ENCODE peak calls at places on chromosomes 2 and 18, in nine cellular contexts. P, T, D, S, Z, I, M, W and J are unnamed samples.
A peak's percentile ranks its signal among the peaks of the same experiment; 100 is the strongest.

GRCh38 chr2:218482651-218483050 is 63.7 kb downstream of the VIL1 start:
- DNase-seq in P (no peak), T (no peak), D (no peak), S (no peak), Z (no peak), I (no peak), M (no peak), W (no peak), J (no peak)

GRCh38 chr2:71941731-71942575 is 205.7 kb downstream of the CYP26B1 start:
- DNase-seq in P (peak; percentile 45), T (no peak), D (peak; percentile 56), S (no peak), Z (peak; percentile 70), I (no peak), M (no peak), W (peak; percentile 3), J (no peak)

GRCh38 chr18:72672364-72673151 is 128.4 kb upstream of the CBLN2 start:
- DNase-seq in P (no peak), T (peak; percentile 11), D (no peak), S (no peak), Z (no peak), I (peak; percentile 20), M (no peak), W (no peak), J (no peak)

GRCh38 chr2:188403676-188404075 is 112.0 kb downstream of the GULP1 start:
- DNase-seq in P (no peak), T (peak; percentile 66), D (no peak), S (no peak), Z (no peak), I (no peak), M (no peak), W (no peak), J (no peak)

GRCh38 chr2:232588680-232589585 is 38.4 kb downstream of the EIF4E2 start:
- DNase-seq in P (peak; percentile 91), T (peak; percentile 86), D (no peak), S (no peak), Z (no peak), I (peak; percentile 87), M (no peak), W (peak; percentile 93), J (peak; percentile 74)

GRCh38 chr18:3074094-3074493 is 61.1 kb upstream of the LPIN2 start:
- DNase-seq in P (no peak), T (no peak), D (no peak), S (peak; percentile 58), Z (peak; percentile 80), I (no peak), M (no peak), W (no peak), J (no peak)

GRCh38 chr2:232389327-232389726 is 10.8 kb downstream of the ALPP start:
- DNase-seq in P (no peak), T (peak; percentile 6), D (no peak), S (no peak), Z (no peak), I (no peak), M (no peak), W (no peak), J (no peak)

GRCh38 chr18:27824275-27824674 is 352.7 kb downstream of the CDH2 start:
- DNase-seq in P (no peak), T (no peak), D (no peak), S (no peak), Z (no peak), I (no peak), M (no peak), W (no peak), J (no peak)

GRCh38 chr2:149329470-149330126 is 789 bp upstream of the LYPD6 start:
- DNase-seq in P (no peak), T (peak; percentile 7), D (no peak), S (peak; percentile 58), Z (peak; percentile 91), I (peak; percentile 83), M (peak; percentile 53), W (peak; percentile 27), J (no peak)

GRCh38 chr18:37505321-37505720 is 60.3 kb downstream of the CELF4 start:
- DNase-seq in P (no peak), T (no peak), D (no peak), S (no peak), Z (no peak), I (no peak), M (no peak), W (no peak), J (no peak)

GRCh38 chr2:58633576-58634365 is 392.6 kb upstream of the FANCL start:
- DNase-seq in P (no peak), T (no peak), D (no peak), S (no peak), Z (no peak), I (no peak), M (peak; percentile 23), W (no peak), J (no peak)

GRCh38 chr18:55406374-55407045 is 181.5 kb downstream of the TCF4 start:
- DNase-seq in P (no peak), T (no peak), D (no peak), S (no peak), Z (no peak), I (no peak), M (no peak), W (no peak), J (no peak)

GRCh38 chr2:38507712-38508111 is 95.0 kb downstream of the HNRNPLL start:
- DNase-seq in P (no peak), T (no peak), D (no peak), S (no peak), Z (no peak), I (no peak), M (no peak), W (no peak), J (no peak)

DNA sequence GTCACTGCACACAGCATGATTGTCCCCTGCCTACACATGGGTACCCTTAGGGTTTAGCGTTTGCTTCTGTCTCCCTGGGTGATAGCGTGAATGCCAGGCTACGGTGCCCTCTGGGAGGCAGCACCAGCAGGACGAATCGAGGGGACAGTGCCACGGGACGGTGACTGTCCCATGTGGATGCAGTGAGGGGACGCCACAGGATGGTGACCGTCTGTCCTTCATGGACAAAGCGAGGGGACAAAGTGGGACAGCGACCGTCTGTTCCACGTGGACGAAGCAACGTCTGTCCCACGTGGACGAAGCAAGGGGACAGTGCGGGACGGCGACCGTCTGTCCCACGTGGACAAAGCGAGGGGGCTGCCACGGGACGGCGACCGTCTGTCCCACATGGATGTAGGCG is 25.7 kb downstream of the CTDP1 start:
- DNase-seq in P (no peak), T (no peak), D (peak; percentile 58), S (no peak), Z (no peak), I (no peak), M (no peak), W (no peak), J (no peak)
- H3K36me3 ChIP-seq in P (peaks cover 36% of the 10 kb centered on the region), T (peaks cover 57% of the 10 kb centered on the region), D (peaks cover 100% of the 10 kb centered on the region), S (no peaks in the 10 kb centered on the region), Z (peaks cover 86% of the 10 kb centered on the region), I (no peaks in the 10 kb centered on the region), M (peaks cover 4% of the 10 kb centered on the region), W (no peaks in the 10 kb centered on the region), J (peaks cover 52% of the 10 kb centered on the region)

GRCh38 chr2:157443795-157444642 is at the start of gene CYTIP:
- DNase-seq in P (peak; percentile 52), T (no peak), D (peak; percentile 85), S (peak; percentile 92), Z (no peak), I (peak; percentile 64), M (no peak), W (peak; percentile 8), J (peak; percentile 18)
- TF ChIP-seq POLR2A in P (no peak), T (no peak), D (peak; percentile 92), S (peak; percentile 59), Z (no peak), I (peak; percentile 27), M (no peak), W (no peak), J (peak; percentile 10)

GRCh38 chr2:109715302-109715937 is 78.7 kb upstream of the RGPD5 start:
- DNase-seq in P (peak; percentile 71), T (no peak), D (peak; percentile 24), S (peak; percentile 76), Z (peak; percentile 79), I (peak; percentile 42), M (no peak), W (peak; percentile 24), J (no peak)
- TF ChIP-seq CTCF in P (peak; percentile 68), T (peak; percentile 13), D (no peak), S (peak; percentile 87), Z (peak; percentile 83), I (peak; percentile 70), M (peak; percentile 22), W (peak; percentile 20), J (peak; percentile 31)

DNA sequence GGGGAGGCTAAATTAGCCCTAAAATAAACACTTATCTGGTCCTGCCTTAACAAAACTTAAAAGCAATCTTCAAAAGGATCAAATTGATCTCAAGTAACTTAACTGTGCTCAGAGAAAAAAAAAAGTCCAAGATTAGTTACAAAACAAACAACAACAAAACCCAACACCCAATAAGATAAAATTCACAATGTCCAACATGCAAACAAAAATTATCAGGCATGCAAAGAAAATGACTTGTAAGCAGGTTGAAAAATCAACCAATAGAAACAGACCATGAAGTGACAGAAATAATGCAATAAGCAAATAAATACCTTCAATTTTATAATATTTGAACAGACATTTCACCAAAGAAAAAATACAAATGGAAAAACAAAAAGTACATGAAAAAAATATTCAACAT is 4.0 kb upstream of the REEP1 start:
- DNase-seq in P (no peak), T (no peak), D (no peak), S (no peak), Z (no peak), I (no peak), M (no peak), W (no peak), J (no peak)
- H3K36me3 ChIP-seq in P (no peaks in the 10 kb centered on the region), T (no peaks in the 10 kb centered on the region), D (no peaks in the 10 kb centered on the region), S (no peaks in the 10 kb centered on the region), Z (no peaks in the 10 kb centered on the region), I (no peaks in the 10 kb centered on the region), M (no peaks in the 10 kb centered on the region), W (no peaks in the 10 kb centered on the region), J (no peaks in the 10 kb centered on the region)